ENCODE peak calls at places on chromosome 1, in seven cellular contexts. Q is NCI-H1092 treated with DMSO at 0.1 percent for 48 hours, Z is fibroblast of villous mesenchyme, T is activated gamma-delta T cell treated with Interleukin-2 at 50 U/mL for 16 hours, R is EH, X is HTR-8/SVneo, M is iris pigment epithelial cell. N is an unnamed sample.

GRCh38 chr1:28933277-28933676 is 18.9 kb downstream of the EPB41 start:
- DNase-seq in R (no peak), Q (no peak), Z (no peak), X (no peak), M (no peak), T (no peak), N (no peak)

GRCh38 chr1:93743465-93743864 is 61.8 kb upstream of the BCAR3 start:
- DNase-seq in R (no peak), X (no peak), Z (no peak), Q (no peak), M (no peak), T (no peak), N (no peak)

GRCh38 chr1:35717911-35718476 is 690 bp downstream of the C1orf216 start:
- DNase-seq in T (no peak), R (peak; percentile 87), Z (peak; percentile 70), Q (no peak), X (peak; percentile 33), M (peak; percentile 75), N (peak; percentile 14)

GRCh38 chr1:51417496-51418383 is 87.4 kb upstream of the TTC39A start:
- DNase-seq in Z (peak; percentile 39), Q (no peak), M (peak; percentile 70), X (no peak), T (no peak), R (peak; percentile 76), N (no peak)

GRCh38 chr1:96703186-96703585 is 18.4 kb upstream of the PTBP2 start:
- DNase-seq in M (peak; percentile 86), T (no peak), R (no peak), Q (no peak), X (no peak), Z (peak; percentile 57), N (no peak)

GRCh38 chr1:204076891-204077290 is 4.0 kb downstream of the SOX13 start:
- DNase-seq in Z (peak; percentile 44), M (no peak), X (no peak), Q (no peak), R (peak; percentile 58), T (no peak), N (no peak)

GRCh38 chr1:109655624-109656519 is at the start of gene GSTM4:
- DNase-seq in X (peak; percentile 62), T (peak; percentile 62), Z (peak; percentile 86), R (peak; percentile 81), M (peak; percentile 61), Q (peak; percentile 19), N (peak; percentile 28)

GRCh38 chr1:179353546-179353945 is 12.2 kb upstream of the AXDND1 start:
- DNase-seq in M (peak; percentile 41), R (peak; percentile 72), Q (no peak), X (no peak), Z (peak; percentile 98), T (no peak), N (peak; percentile 26)

GRCh38 chr1:181205901-181206300 is 117.4 kb downstream of the IER5 start:
- DNase-seq in Q (no peak), X (no peak), Z (no peak), T (no peak), R (no peak), M (no peak), N (no peak)

GRCh38 chr1:41890841-41891311 is 27.8 kb downstream of the HIVEP3 start:
- DNase-seq in R (peak; percentile 34), X (no peak), Z (peak; percentile 28), M (no peak), T (no peak), Q (no peak), N (no peak)

GRCh38 chr1:1799716-1800115 is 21.4 kb upstream of the NADK start:
- DNase-seq in Z (no peak), R (no peak), X (no peak), Q (no peak), T (no peak), M (no peak), N (no peak)

GRCh38 chr1:209552406-209553264 is 30.9 kb upstream of the CAMK1G start:
- DNase-seq in X (no peak), M (no peak), T (no peak), R (no peak), Z (no peak), Q (no peak), N (no peak)

GRCh38 chr1:156963621-156964020 is 43.2 kb downstream of the LRRC71 start:
- DNase-seq in X (no peak), Z (peak; percentile 6), R (peak; percentile 24), M (peak; percentile 28), T (peak; percentile 38), Q (no peak), N (no peak)

GRCh38 chr1:239731079-239731744 is 344.8 kb downstream of the CHRM3 start:
- DNase-seq in T (no peak), R (no peak), X (no peak), Z (no peak), Q (no peak), M (no peak), N (no peak)

GRCh38 chr1:145878724-145879123 is 6.9 kb downstream of the ANKRD35 start:
- DNase-seq in R (peak; percentile 41), X (no peak), M (peak; percentile 74), Z (peak; percentile 18), Q (no peak), T (no peak), N (no peak)

GRCh38 chr1:16971330-16972209 is 8.8 kb downstream of the MFAP2 start:
- DNase-seq in Q (peak; percentile 84), M (peak; percentile 21), R (peak; percentile 84), T (no peak), X (no peak), Z (peak; percentile 44), N (peak; percentile 44)

GRCh38 chr1:20089328-20090077 is 19.5 kb downstream of the PLA2G5 start:
- DNase-seq in R (no peak), Q (no peak), Z (no peak), X (no peak), T (no peak), M (no peak), N (no peak)

N was measured in amniotic stem cell.